ENCODE peak calls at places on chromosomes 4 and X, in eight cellular contexts. D is right cardiac atrium; A is Calu3; J is T-helper 17 cell; K is activated naive CD8-positive, alpha-beta T cell treated with anti-CD3 and anti-CD28 coated beads, Interleukin-2, amount 50 U/mL, for 24 hours; Y is putamen; M is fibroblast of lung; I is hepatocyte. W is an unnamed sample.

GRCh38 chr4:10417720-10418119 is 39.5 kb downstream of the ZNF518B start:
- DNase-seq in I (no peak), D (no peak), K (no peak), Y (no peak), M (no peak), J (no peak), A (no peak), W (no peak)

GRCh38 chrX:40056420-40056819 is 41.3 kb downstream of the BCOR start:
- DNase-seq in Y (no peak), M (no peak), A (no peak), I (no peak), J (no peak), D (no peak), K (no peak), W (no peak)

GRCh38 chr4:6267573-6267972 is 2.1 kb upstream of the WFS1 start:
- DNase-seq in I (no peak), K (no peak), J (no peak), A (no peak), M (no peak), D (no peak), Y (no peak), W (no peak)

GRCh38 chr4:113300384-113301011 is 251.0 kb downstream of the ANK2 start:
- DNase-seq in Y (no peak), I (peak; percentile 73), D (peak; percentile 63), A (peak; percentile 21), J (no peak), K (no peak), M (peak; percentile 77), W (no peak)

GRCh38 chr4:107757293-107757692 is 37.3 kb upstream of the PAPSS1 start:
- DNase-seq in A (no peak), D (no peak), Y (no peak), I (no peak), J (no peak), M (no peak), K (no peak), W (no peak)

GRCh38 chrX:17040711-17041110 is 94.3 kb downstream of the REPS2 start:
- DNase-seq in I (no peak), J (no peak), A (no peak), K (no peak), M (no peak), D (no peak), Y (no peak), W (no peak)

GRCh38 chrX:25020391-25021131 is 4.8 kb upstream of the ARX start:
- DNase-seq in I (peak; percentile 66), Y (no peak), A (peak; percentile 59), D (peak; percentile 51), M (no peak), K (peak; percentile 52), J (peak; percentile 29), W (no peak)

GRCh38 chrX:12701625-12702024 is 89.6 kb upstream of the PRPS2 start:
- DNase-seq in D (peak; percentile 39), M (peak; percentile 57), Y (peak; percentile 53), I (peak; percentile 79), A (peak; percentile 60), K (peak; percentile 23), J (no peak), W (peak; percentile 77)

W was measured in body of pancreas.